ENCODE peak calls at places on chromosomes 13 and 19, in nine cellular contexts. S is CD4-positive, alpha-beta T cell; O is heart right ventricle; R is uterus; G is testis; M is osteoblast; U is right atrium auricular region; D is neural progenitor cell; A is right lobe of liver. E is an unnamed sample.

GRCh38 chr13:24693862-24694471 is 13.8 kb downstream of the ATP12A start:
- DNase-seq in S (no peak), O (peak; percentile 38), R (no peak), G (peak; percentile 59), M (peak; percentile 88), U (no peak), D (peak; percentile 86), A (no peak), E (no peak)

GRCh38 chr13:30004204-30004603 is 153.8 kb upstream of the UBL3 start:
- DNase-seq in S (no peak), O (no peak), R (no peak), G (no peak), M (no peak), U (peak; percentile 23), D (no peak), A (no peak), E (no peak)

GRCh38 chr19:16139752-16140151 is 3.7 kb upstream of the HSH2D start:
- DNase-seq in S (no peak), O (no peak), R (no peak), G (no peak), M (no peak), U (no peak), D (no peak), A (no peak), E (no peak)

GRCh38 chr19:3573162-3573857 is 566 bp downstream of the HMG20B start:
- DNase-seq in S (no peak), O (no peak), R (peak; percentile 36), G (no peak), M (peak; percentile 81), U (no peak), D (peak; percentile 61), A (peak; percentile 57), E (peak; percentile 88)

GRCh38 chr19:55600336-55601028 is 394 bp downstream of the ZNF524 start:
- DNase-seq in S (no peak), O (peak; percentile 71), R (no peak), G (peak; percentile 85), M (peak; percentile 94), U (no peak), D (peak; percentile 96), A (peak; percentile 72), E (peak; percentile 91)

GRCh38 chr19:47444388-47444821 is 25.1 kb upstream of the MEIS3 start:
- DNase-seq in S (peak; percentile 30), O (no peak), R (no peak), G (no peak), M (peak; percentile 80), U (no peak), D (peak; percentile 80), A (no peak), E (no peak)

GRCh38 chr19:418761-419632 is 10.1 kb upstream of the C2CD4C start:
- DNase-seq in S (no peak), O (no peak), R (peak; percentile 30), G (no peak), M (peak; percentile 81), U (no peak), D (no peak), A (peak; percentile 20), E (peak; percentile 22)

GRCh38 chr13:27354379-27354778 is 70.0 kb upstream of the GTF3A start:
- DNase-seq in S (no peak), O (no peak), R (no peak), G (no peak), M (peak; percentile 86), U (no peak), D (no peak), A (no peak), E (no peak)

GRCh38 chr13:28138012-28138755 is at the start of gene PAN3:
- DNase-seq in S (peak; percentile 85), O (peak; percentile 93), R (peak; percentile 90), G (peak; percentile 91), M (peak; percentile 97), U (peak; percentile 93), D (peak; percentile 94), A (peak; percentile 94), E (peak; percentile 94)

GRCh38 chr13:48876289-48876688 is 99.4 kb upstream of the FNDC3A start:
- DNase-seq in S (no peak), O (no peak), R (no peak), G (no peak), M (no peak), U (no peak), D (peak; percentile 38), A (no peak), E (no peak)

GRCh38 chr13:40973409-40973808 is 45.7 kb downstream of the ELF1 start:
- DNase-seq in S (no peak), O (no peak), R (no peak), G (no peak), M (no peak), U (no peak), D (no peak), A (no peak), E (no peak)

GRCh38 chr13:40970803-40971202 is 48.3 kb downstream of the ELF1 start:
- DNase-seq in S (no peak), O (no peak), R (no peak), G (no peak), M (no peak), U (no peak), D (no peak), A (no peak), E (no peak)

GRCh38 chr13:40971321-40971720 is 47.8 kb downstream of the ELF1 start:
- DNase-seq in S (no peak), O (no peak), R (no peak), G (no peak), M (no peak), U (no peak), D (no peak), A (no peak), E (no peak)

GRCh38 chr13:40975441-40975840 is 43.7 kb downstream of the ELF1 start:
- DNase-seq in S (no peak), O (no peak), R (no peak), G (no peak), M (no peak), U (no peak), D (no peak), A (no peak), E (no peak)

GRCh38 chr13:40974460-40975407 is 44.4 kb downstream of the ELF1 start:
- DNase-seq in S (no peak), O (no peak), R (no peak), G (peak; percentile 42), M (no peak), U (no peak), D (peak; percentile 66), A (no peak), E (no peak)
- TF ChIP-seq CTCF in S (peak; percentile 70), O (peak; percentile 31), R (no peak), G (no peak), M (peak; percentile 57), U (peak; percentile 57), D (peak; percentile 59), A (peak; percentile 40), E (no peak)

DNA sequence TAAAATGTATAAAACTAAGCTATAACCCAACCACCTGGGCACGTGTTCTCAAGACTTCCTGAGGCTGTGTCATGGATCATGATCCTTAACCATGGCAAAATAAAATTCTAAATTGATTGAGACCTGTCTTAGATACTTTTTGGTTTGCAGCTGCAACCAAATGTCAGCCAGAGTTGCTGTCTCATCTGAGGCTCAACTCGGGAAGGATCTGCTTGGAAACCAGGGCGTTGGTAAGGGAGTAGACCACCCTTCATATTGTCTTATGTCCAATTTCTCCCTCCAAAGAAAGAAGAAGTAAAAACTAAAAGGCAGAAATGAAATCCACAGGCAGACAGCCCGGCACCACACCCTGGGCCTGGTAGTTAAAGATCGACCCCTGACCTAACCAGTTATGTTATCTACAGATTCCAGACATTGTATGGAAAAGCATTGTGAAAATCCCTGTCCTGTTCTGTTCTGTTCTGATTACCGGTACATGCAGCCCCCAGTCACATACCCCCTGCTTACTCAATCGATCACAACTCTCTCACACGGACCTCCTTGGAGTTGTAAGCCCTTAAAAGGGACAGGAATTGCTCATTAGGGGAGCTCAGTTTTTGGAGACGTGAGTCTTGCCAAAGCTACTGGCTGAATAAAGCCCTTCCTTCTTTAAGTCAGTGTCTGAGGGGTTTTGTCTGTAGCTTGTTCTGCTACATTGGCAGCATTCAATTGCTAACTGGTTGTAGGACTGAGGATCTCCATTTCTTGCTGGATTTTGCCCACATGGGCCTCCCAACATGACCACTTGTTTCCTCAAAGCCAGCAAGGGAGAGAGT is 22.9 kb upstream of the IGSF23 start:
- DNase-seq in S (no peak), O (no peak), R (no peak), G (no peak), M (no peak), U (no peak), D (no peak), A (no peak), E (no peak)
- H3K27ac ChIP-seq in S (no peak overlapping the region), O (peak overlapping the region; percentile 15), R (no peak overlapping the region), G (no peak overlapping the region), M (no peak overlapping the region), U (peak overlapping the region; percentile 87), D (no peak overlapping the region), A (no peak overlapping the region), E (no peak overlapping the region)

GRCh38 chr13:109669234-109669612 is 117.2 kb downstream of the IRS2 start:
- DNase-seq in S (no peak), O (no peak), R (no peak), G (no peak), M (no peak), U (no peak), D (peak; percentile 34), A (peak; percentile 74), E (no peak)
- TF ChIP-seq CTCF in S (no peak), O (no peak), R (no peak), G (no peak), M (no peak), U (no peak), D (no peak), A (no peak), E (no peak)

GRCh38 chr19:45485301-45486077 is 11.4 kb downstream of the RTN2 start:
- DNase-seq in S (peak; percentile 97), O (peak; percentile 98), R (peak; percentile 97), G (peak; percentile 100), M (peak; percentile 97), U (peak; percentile 100), D (peak; percentile 99), A (peak; percentile 98), E (peak; percentile 100)
- H3K27ac ChIP-seq in S (no peak overlapping the region), O (peak overlapping the region; percentile 82), R (peak overlapping the region; percentile 79), G (peak overlapping the region; percentile 67), M (no peak overlapping the region), U (peak overlapping the region; percentile 89), D (no peak overlapping the region), A (peak overlapping the region; percentile 67), E (peak overlapping the region; percentile 74)

GRCh38 chr13:56338421-56338820 is 802.3 kb upstream of the PRR20A start:
- DNase-seq in S (no peak), O (no peak), R (no peak), G (no peak), M (no peak), U (no peak), D (no peak), A (no peak), E (no peak)
- TF ChIP-seq CTCF in S (no peak), O (no peak), R (no peak), G (no peak), M (no peak), U (no peak), D (no peak), A (no peak), E (no peak)

DNA sequence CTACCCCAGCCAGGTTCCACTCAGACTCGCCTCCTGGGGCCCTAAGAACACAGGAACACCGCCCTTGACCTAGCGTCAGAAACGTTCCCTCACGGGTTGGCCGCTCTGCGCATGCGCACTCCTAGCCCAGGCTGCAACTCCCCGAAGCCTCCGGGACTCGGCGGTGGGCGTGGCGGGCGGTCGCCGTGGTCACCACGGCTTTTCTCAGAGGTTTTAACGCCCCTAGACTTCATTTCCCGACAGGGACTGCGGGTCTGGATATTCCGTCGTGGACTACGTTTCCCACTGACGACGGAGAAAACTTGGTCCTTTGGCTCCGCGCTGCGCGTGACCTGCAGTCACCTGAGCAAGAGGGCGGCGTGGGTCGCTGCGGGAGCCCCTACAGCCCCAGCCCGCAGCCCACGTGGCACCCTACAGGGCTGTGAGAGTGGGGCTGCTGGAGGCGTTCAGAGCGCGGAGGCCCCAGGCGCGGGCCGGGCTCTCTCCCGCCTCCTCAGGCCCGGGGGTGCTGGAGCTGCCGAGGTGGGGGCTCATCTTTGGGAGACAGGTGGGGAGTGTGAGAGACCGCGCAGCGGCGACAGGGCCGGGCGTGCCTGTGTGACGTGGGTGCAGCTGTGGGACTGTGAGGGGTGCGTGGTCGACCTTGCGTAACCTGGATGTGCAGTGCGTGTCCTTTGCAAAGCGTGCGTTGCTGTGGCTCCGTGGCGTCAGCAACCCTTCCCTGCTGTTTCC is 38.0 kb upstream of the ZNF573 start:
- DNase-seq in S (no peak), O (peak; percentile 89), R (peak; percentile 74), G (peak; percentile 89), M (peak; percentile 75), U (peak; percentile 66), D (peak; percentile 87), A (peak; percentile 61), E (peak; percentile 71)
- H3K27ac ChIP-seq in S (no peak overlapping the region), O (peak overlapping the region; percentile 68), R (peak overlapping the region; percentile 43), G (peak overlapping the region; percentile 58), M (no peak overlapping the region), U (peak overlapping the region; percentile 61), D (no peak overlapping the region), A (no peak overlapping the region), E (no peak overlapping the region)